ENCODE peak calls at places on chromosomes 5 and 9, in four cellular contexts. One of them, this sample, is unnamed.

GRCh38 chr9:131395027-131395744 is 1.3 kb downstream of the PRRC2B start:
- DNase-seq in heart right ventricle: peak
- DNase-seq in CD8-positive, alpha-beta T cell: peak
- DNase-seq in ovary: no peak
- DNase-seq in this sample: peak

GRCh38 chr5:115842089-115842881 is 550 bp downstream of the AP3S1 start:
- DNase-seq in ovary: no peak
- DNase-seq in CD8-positive, alpha-beta T cell: no peak
- DNase-seq in heart right ventricle: no peak
- DNase-seq in this sample: no peak

GRCh38 chr5:91848453-91848852 is 465.3 kb upstream of the ARRDC3 start:
- DNase-seq in ovary: no peak
- DNase-seq in heart right ventricle: no peak
- DNase-seq in CD8-positive, alpha-beta T cell: no peak
- DNase-seq in this sample: no peak

GRCh38 chr9:27539479-27540441 is 10.1 kb upstream of the MOB3B start:
- DNase-seq in ovary: peak
- DNase-seq in CD8-positive, alpha-beta T cell: no peak
- DNase-seq in heart right ventricle: no peak
- DNase-seq in this sample: no peak

GRCh38 chr5:92580814-92581213 is 1000.2 kb downstream of the NR2F1-AS1 start:
- DNase-seq in heart right ventricle: no peak
- DNase-seq in ovary: no peak
- DNase-seq in CD8-positive, alpha-beta T cell: no peak
- DNase-seq in this sample: no peak

GRCh38 chr5:156460496-156460895 is 133.5 kb downstream of the SGCD start:
- DNase-seq in CD8-positive, alpha-beta T cell: no peak
- DNase-seq in ovary: no peak
- DNase-seq in heart right ventricle: no peak
- DNase-seq in this sample: no peak

GRCh38 chr9:2621678-2622360 is at the start of gene VLDLR:
- DNase-seq in ovary: peak
- DNase-seq in heart right ventricle: peak
- DNase-seq in CD8-positive, alpha-beta T cell: no peak
- DNase-seq in this sample: peak

GRCh38 chr9:20012232-20012631 is 223.4 kb upstream of the SLC24A2 start:
- DNase-seq in CD8-positive, alpha-beta T cell: no peak
- DNase-seq in heart right ventricle: no peak
- DNase-seq in ovary: no peak
- DNase-seq in this sample: no peak

GRCh38 chr5:157366741-157367684 is 93.0 kb upstream of the NIPAL4 start:
- DNase-seq in CD8-positive, alpha-beta T cell: no peak
- DNase-seq in ovary: no peak
- DNase-seq in heart right ventricle: no peak
- DNase-seq in this sample: no peak

GRCh38 chr5:103235891-103236290 is 22.7 kb upstream of the MACIR start:
- DNase-seq in CD8-positive, alpha-beta T cell: no peak
- DNase-seq in heart right ventricle: no peak
- DNase-seq in ovary: no peak
- DNase-seq in this sample: no peak

GRCh38 chr5:170343177-170343576 is 45.6 kb upstream of the LCP2 start:
- DNase-seq in ovary: no peak
- DNase-seq in CD8-positive, alpha-beta T cell: no peak
- DNase-seq in heart right ventricle: no peak
- DNase-seq in this sample: no peak

GRCh38 chr5:170353011-170353890 is 35.9 kb downstream of the KCNMB1 start:
- DNase-seq in ovary: no peak
- DNase-seq in CD8-positive, alpha-beta T cell: no peak
- DNase-seq in heart right ventricle: no peak
- DNase-seq in this sample: no peak

GRCh38 chr5:170347022-170347421 is 42.1 kb downstream of the KCNMB1 start:
- DNase-seq in CD8-positive, alpha-beta T cell: no peak
- DNase-seq in heart right ventricle: no peak
- DNase-seq in ovary: no peak
- DNase-seq in this sample: no peak

GRCh38 chr5:170345971-170346370 is 43.2 kb downstream of the KCNMB1 start:
- DNase-seq in CD8-positive, alpha-beta T cell: no peak
- DNase-seq in heart right ventricle: no peak
- DNase-seq in ovary: no peak
- DNase-seq in this sample: no peak

DNA sequence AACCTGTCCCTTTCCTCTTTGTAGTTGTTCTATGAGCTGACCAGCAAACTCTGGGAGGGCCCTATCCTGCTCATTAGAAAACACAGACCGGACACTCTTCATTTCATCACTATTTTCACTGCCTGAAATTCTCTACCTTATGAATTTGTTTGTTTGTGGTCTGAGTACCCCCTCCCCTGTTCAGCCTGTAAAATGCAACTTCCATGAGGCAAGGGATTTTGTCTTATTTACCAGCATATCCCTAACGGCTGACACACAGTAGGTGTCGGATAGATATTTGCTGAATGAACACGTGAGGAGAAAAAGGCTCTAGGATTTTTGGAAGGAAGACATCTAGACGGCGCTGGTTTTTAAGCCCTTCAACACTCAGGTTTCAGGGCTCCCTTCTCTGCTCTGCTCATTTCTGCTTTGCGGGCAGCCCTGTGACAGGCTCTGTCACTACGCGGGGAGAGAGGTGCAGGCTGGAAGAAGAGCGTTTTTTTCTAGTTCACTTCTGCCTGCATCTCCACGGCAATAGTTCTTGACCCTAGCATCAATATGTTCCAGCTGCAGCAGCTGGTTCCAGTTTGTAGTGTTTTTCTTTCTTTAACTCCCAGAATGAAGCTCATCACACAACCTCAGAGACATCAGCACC is 41.0 kb downstream of the KCNMB1 start:
- DNase-seq in CD8-positive, alpha-beta T cell: no peak
- DNase-seq in ovary: no peak
- DNase-seq in heart right ventricle: no peak
- DNase-seq in this sample: no peak
- TF ChIP-seq CTCF in CD8-positive, alpha-beta T cell: peak
- TF ChIP-seq CTCF in ovary: peak
- TF ChIP-seq CTCF in heart right ventricle: peak
- TF ChIP-seq CTCF in this sample: no peak

GRCh38 chr5:149729150-149729549 is 960 bp upstream of the PPARGC1B start:
- DNase-seq in CD8-positive, alpha-beta T cell: no peak
- DNase-seq in heart right ventricle: no peak
- DNase-seq in ovary: no peak
- DNase-seq in this sample: no peak

GRCh38 chr5:149731617-149732400 is 1.7 kb downstream of the PPARGC1B start:
- DNase-seq in ovary: peak
- DNase-seq in heart right ventricle: peak
- DNase-seq in CD8-positive, alpha-beta T cell: peak
- DNase-seq in this sample: peak

GRCh38 chr5:149731332-149731616 is 1.2 kb downstream of the PPARGC1B start:
- DNase-seq in CD8-positive, alpha-beta T cell: peak
- DNase-seq in ovary: no peak
- DNase-seq in heart right ventricle: no peak
- DNase-seq in this sample: peak

GRCh38 chr5:149732500-149733128 is 2.5 kb downstream of the PPARGC1B start:
- DNase-seq in heart right ventricle: peak
- DNase-seq in ovary: peak
- DNase-seq in CD8-positive, alpha-beta T cell: no peak
- DNase-seq in this sample: no peak

GRCh38 chr5:149730620-149731331 is 666 bp downstream of the PPARGC1B start:
- DNase-seq in CD8-positive, alpha-beta T cell: peak
- DNase-seq in heart right ventricle: peak
- DNase-seq in ovary: peak
- DNase-seq in this sample: peak
- TF ChIP-seq CTCF in CD8-positive, alpha-beta T cell: no peak
- TF ChIP-seq CTCF in heart right ventricle: no peak
- TF ChIP-seq CTCF in ovary: no peak
- TF ChIP-seq CTCF in this sample: no peak

GRCh38 chr9:130117816-130118632 is 54.2 kb upstream of the NCS1 start:
- DNase-seq in heart right ventricle: no peak
- DNase-seq in CD8-positive, alpha-beta T cell: no peak
- DNase-seq in ovary: no peak
- DNase-seq in this sample: no peak

GRCh38 chr9:130120207-130120587 is 52.0 kb upstream of the NCS1 start:
- DNase-seq in ovary: no peak
- DNase-seq in CD8-positive, alpha-beta T cell: no peak
- DNase-seq in heart right ventricle: no peak
- DNase-seq in this sample: no peak

GRCh38 chr9:130117376-130117775 is 54.8 kb upstream of the NCS1 start:
- DNase-seq in CD8-positive, alpha-beta T cell: no peak
- DNase-seq in heart right ventricle: no peak
- DNase-seq in ovary: no peak
- DNase-seq in this sample: no peak

GRCh38 chr9:130119521-130120206 is 52.5 kb upstream of the NCS1 start:
- DNase-seq in CD8-positive, alpha-beta T cell: no peak
- DNase-seq in heart right ventricle: no peak
- DNase-seq in ovary: no peak
- DNase-seq in this sample: no peak

GRCh38 chr9:130118841-130119520 is 53.2 kb upstream of the NCS1 start:
- DNase-seq in CD8-positive, alpha-beta T cell: no peak
- DNase-seq in heart right ventricle: no peak
- DNase-seq in ovary: no peak
- DNase-seq in this sample: no peak
- TF ChIP-seq CTCF in CD8-positive, alpha-beta T cell: no peak
- TF ChIP-seq CTCF in heart right ventricle: no peak
- TF ChIP-seq CTCF in ovary: no peak
- TF ChIP-seq CTCF in this sample: no peak

DNA sequence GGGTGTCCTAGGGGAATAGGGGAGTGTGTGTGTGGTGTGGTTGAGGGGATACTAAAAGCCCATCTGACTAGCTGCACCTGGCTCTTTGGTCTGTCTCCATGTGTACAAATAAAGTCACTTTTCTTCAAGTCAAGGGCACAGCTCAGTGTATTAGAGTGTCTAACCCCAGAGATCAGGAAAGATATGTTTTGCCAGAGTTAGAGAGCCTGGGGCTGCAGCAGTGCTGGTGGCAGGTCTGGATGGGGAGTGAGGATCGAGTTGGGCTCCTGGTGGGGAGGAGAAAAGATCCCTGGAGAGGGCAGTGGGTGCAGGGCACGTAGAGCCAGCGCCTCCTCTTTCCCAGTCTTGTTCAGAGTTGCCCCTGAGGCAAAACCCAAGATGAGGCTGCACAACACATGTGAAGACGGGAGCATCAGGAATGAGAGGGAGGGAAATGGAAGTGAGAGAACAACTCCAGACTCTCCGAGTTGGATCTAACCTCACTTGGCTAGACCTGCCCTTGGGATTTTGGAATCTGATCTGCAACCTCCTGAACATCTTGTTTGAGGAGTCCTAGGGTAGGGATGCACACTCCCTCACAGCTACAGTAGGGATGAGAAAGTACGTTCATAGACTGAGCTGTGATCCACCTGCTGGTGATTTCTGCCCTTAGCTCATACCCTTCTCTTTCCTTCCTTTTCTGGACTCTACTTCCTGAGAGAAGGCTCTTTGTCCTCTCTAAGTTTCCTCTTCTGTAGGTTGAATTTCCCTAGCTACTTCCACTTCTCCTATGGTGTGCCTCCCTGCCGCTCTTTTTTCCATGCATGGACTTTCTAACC is 309.9 kb downstream of the ZSWIM6 start:
- DNase-seq in ovary: no peak
- DNase-seq in CD8-positive, alpha-beta T cell: no peak
- DNase-seq in heart right ventricle: no peak
- DNase-seq in this sample: no peak
- TF ChIP-seq CTCF in ovary: no peak
- TF ChIP-seq CTCF in CD8-positive, alpha-beta T cell: no peak
- TF ChIP-seq CTCF in heart right ventricle: no peak
- TF ChIP-seq CTCF in this sample: no peak

GRCh38 chr9:90458485-90458884 is 184.1 kb downstream of the DIRAS2 start:
- DNase-seq in CD8-positive, alpha-beta T cell: no peak
- DNase-seq in ovary: no peak
- DNase-seq in heart right ventricle: no peak
- DNase-seq in this sample: no peak
- TF ChIP-seq CTCF in CD8-positive, alpha-beta T cell: no peak
- TF ChIP-seq CTCF in ovary: no peak
- TF ChIP-seq CTCF in heart right ventricle: no peak
- TF ChIP-seq CTCF in this sample: no peak